ENCODE peak calls at places on chromosome 11, in five cellular contexts. V, B, M, X and U are unnamed samples.

GRCh38 chr11:61004037-61004641 is 32.7 kb downstream of the CD6 start:
- DNase-seq in B (no peak), V (no peak), M (peak), X (no peak), U (no peak)

GRCh38 chr11:77783023-77783422 is 37.5 kb downstream of the RSF1 start:
- DNase-seq in B (peak), V (no peak), X (no peak), M (no peak), U (no peak)

GRCh38 chr11:130459521-130459920 is 11.1 kb downstream of the ADAMTS15 start:
- DNase-seq in M (no peak), V (no peak), X (no peak), B (no peak), U (no peak)

GRCh38 chr11:71425409-71425808 is 22.8 kb downstream of the DHCR7 start:
- DNase-seq in V (no peak), M (no peak), X (no peak), B (peak), U (no peak)

GRCh38 chr11:19803506-19803998 is 90.9 kb downstream of the NAV2 start:
- DNase-seq in B (no peak), X (no peak), M (no peak), V (no peak), U (no peak)

GRCh38 chr11:111938687-111939160 is 1.6 kb downstream of the DIXDC1 start:
- DNase-seq in V (no peak), X (no peak), B (peak), M (peak), U (peak)

GRCh38 chr11:77266766-77267165 is 34.7 kb downstream of the GDPD4 start:
- DNase-seq in V (no peak), M (no peak), B (no peak), X (no peak), U (no peak)

GRCh38 chr11:7170431-7170830 is 81.3 kb upstream of the SYT9 start:
- DNase-seq in B (no peak), M (no peak), X (no peak), V (no peak), U (no peak)

GRCh38 chr11:77073328-77074001 is 6.7 kb downstream of the CAPN5 start:
- DNase-seq in B (no peak), M (peak), V (peak), X (peak), U (peak)

GRCh38 chr11:22666700-22667439 is 459 bp downstream of the GAS2 start:
- DNase-seq in V (peak), X (peak), M (peak), B (no peak), U (peak)

GRCh38 chr11:130318031-130318673 is 3.4 kb upstream of the ZBTB44 start:
- DNase-seq in M (no peak), B (no peak), V (no peak), X (no peak), U (no peak)

GRCh38 chr11:128581908-128582307 is 5.5 kb downstream of the ETS1 start:
- DNase-seq in X (no peak), B (no peak), V (no peak), M (no peak), U (no peak)

GRCh38 chr11:3161720-3162409 is 3.2 kb downstream of the OSBPL5 start:
- DNase-seq in V (peak), B (no peak), X (no peak), M (no peak), U (no peak)

GRCh38 chr11:94030059-94030458 is 8.9 kb downstream of the HEPHL1 start:
- DNase-seq in B (no peak), V (no peak), M (no peak), X (no peak), U (no peak)

GRCh38 chr11:122202161-122202950 is 86.3 kb upstream of the BLID start:
- DNase-seq in X (no peak), M (peak), V (peak), B (no peak), U (no peak)

GRCh38 chr11:5992604-5993251 is 5.9 kb upstream of the OR52L1 start:
- DNase-seq in V (no peak), B (peak), M (peak), X (peak), U (peak)

GRCh38 chr11:123356539-123356938 is 73.5 kb upstream of the GRAMD1B start:
- DNase-seq in X (no peak), B (no peak), M (no peak), V (no peak), U (no peak)

GRCh38 chr11:19164230-19164855 is 37.4 kb downstream of the CSRP3 start:
- DNase-seq in X (no peak), B (no peak), V (no peak), M (no peak), U (no peak)

GRCh38 chr11:17021550-17021949 is 7.3 kb upstream of the PLEKHA7 start:
- DNase-seq in M (no peak), V (no peak), X (no peak), B (no peak), U (no peak)

GRCh38 chr11:1072116-1072820 is 2.4 kb upstream of the MUC2 start:
- DNase-seq in B (no peak), M (peak), V (peak), X (no peak), U (no peak)

GRCh38 chr11:66337103-66337899 is 1.1 kb upstream of the RIN1 start:
- DNase-seq in V (no peak), X (no peak), B (no peak), M (peak), U (no peak)

GRCh38 chr11:71501071-71501985 is 25.7 kb upstream of the KRTAP5-7 start:
- DNase-seq in X (no peak), V (no peak), M (no peak), B (no peak), U (no peak)

GRCh38 chr11:62539238-62539925 is 7.2 kb downstream of the AHNAK start:
- DNase-seq in M (peak), B (no peak), X (no peak), V (peak), U (no peak)

GRCh38 chr11:20376162-20376561 is 11.4 kb upstream of the PRMT3 start:
- DNase-seq in V (no peak), B (no peak), X (no peak), M (no peak), U (no peak)

GRCh38 chr11:92975285-92975684 is 5.8 kb downstream of the MTNR1B start:
- DNase-seq in X (no peak), B (no peak), M (no peak), V (no peak), U (no peak)

GRCh38 chr11:110126936-110127335 is 33.7 kb downstream of the ZC3H12C start:
- DNase-seq in X (peak), V (no peak), B (no peak), M (peak), U (no peak)

GRCh38 chr11:11065396-11065795 is 207.5 kb upstream of the ZBED5 start:
- DNase-seq in X (no peak), B (no peak), V (no peak), M (no peak), U (no peak)

GRCh38 chr11:66080055-66080817 is 10.2 kb downstream of the PACS1 start:
- DNase-seq in V (no peak), M (peak), B (no peak), X (no peak), U (no peak)

GRCh38 chr11:17498058-17498457 is 21.4 kb upstream of the ABCC8 start:
- DNase-seq in M (no peak), V (no peak), X (no peak), B (peak), U (no peak)

GRCh38 chr11:105000797-105001196 is 22.2 kb downstream of the CASP5 start:
- DNase-seq in X (no peak), V (peak), B (peak), M (no peak), U (peak)

GRCh38 chr11:31805037-31805628 is 6.0 kb downstream of the PAX6 start:
- DNase-seq in V (no peak), X (no peak), B (no peak), M (peak), U (peak)

GRCh38 chr11:73331138-73331916 is 23.3 kb downstream of the ARHGEF17 start:
- DNase-seq in M (peak), X (peak), B (no peak), V (peak), U (no peak)

GRCh38 chr11:369336-370018 is at the start of gene B4GALNT4:
- DNase-seq in B (no peak), X (peak), V (no peak), M (peak), U (no peak)

GRCh38 chr11:31045335-31045734 is 324.2 kb downstream of the DCDC1 start:
- DNase-seq in X (peak), V (no peak), B (no peak), M (peak), U (no peak)

GRCh38 chr11:124481365-124482323 is 36.1 kb upstream of the OR8B8 start:
- DNase-seq in M (peak), X (peak), V (no peak), B (peak), U (no peak)

GRCh38 chr11:63686912-63687311 is 5.6 kb downstream of the RTN3 start:
- DNase-seq in B (no peak), X (no peak), M (no peak), V (no peak), U (no peak)

GRCh38 chr11:63683133-63683991 is 2.1 kb downstream of the RTN3 start:
- DNase-seq in B (no peak), M (peak), X (no peak), V (no peak), U (no peak)

GRCh38 chr11:63682045-63682915 is 980 bp downstream of the RTN3 start:
- DNase-seq in V (no peak), X (peak), M (no peak), B (peak), U (peak)

GRCh38 chr11:63680842-63681207 is 475 bp upstream of the RTN3 start:
- DNase-seq in X (no peak), V (no peak), B (no peak), M (peak), U (peak)

DNA sequence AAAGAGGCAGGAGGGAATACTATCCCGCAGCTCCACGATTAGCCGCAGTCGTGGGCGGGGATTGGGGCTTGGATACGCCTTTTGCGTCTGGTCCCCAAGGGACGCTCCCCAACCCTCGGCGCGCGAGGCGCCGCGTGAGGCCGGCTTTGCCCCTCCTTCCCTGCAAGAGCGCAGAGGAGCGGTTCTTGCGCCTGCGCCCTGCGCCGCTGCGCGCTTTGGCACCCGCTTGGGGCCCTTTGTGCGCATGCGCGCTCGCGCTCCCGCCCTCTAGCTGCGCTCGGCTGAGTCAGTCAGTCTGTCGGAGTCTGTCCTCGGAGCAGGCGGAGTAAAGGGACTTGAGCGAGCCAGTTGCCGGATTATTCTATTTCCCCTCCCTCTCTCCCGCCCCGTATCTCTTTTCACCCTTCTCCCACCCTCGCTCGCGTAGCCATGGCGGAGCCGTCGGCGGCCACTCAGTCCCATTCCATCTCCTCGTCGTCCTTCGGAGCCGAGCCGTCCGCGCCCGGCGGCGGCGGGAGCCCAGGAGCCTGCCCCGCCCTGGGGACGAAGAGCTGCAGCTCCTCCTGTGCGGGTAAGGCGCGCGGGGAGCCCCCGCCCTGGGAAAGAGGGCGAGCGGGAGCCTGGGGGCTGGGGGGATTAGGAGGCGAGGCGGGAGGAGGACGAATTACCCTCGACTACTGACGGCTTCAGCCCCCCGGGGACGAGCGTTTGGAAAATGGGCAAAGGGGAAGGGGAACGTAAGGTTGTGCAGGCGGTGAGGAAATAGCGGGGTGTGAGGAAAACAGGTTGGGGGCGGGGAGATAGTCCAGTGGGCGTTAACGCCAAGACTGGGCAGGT is at the start of gene RTN3:
- DNase-seq in B (peak), V (peak), M (peak), X (peak), U (peak)
- TF ChIP-seq CTCF in B (no peak), V (peak), M (no peak), X (peak), U (no peak)

GRCh38 chr11:4546876-4547275 is 1.9 kb downstream of the OR52M1 start:
- DNase-seq in M (no peak), V (no peak), B (no peak), X (no peak), U (no peak)

DNA sequence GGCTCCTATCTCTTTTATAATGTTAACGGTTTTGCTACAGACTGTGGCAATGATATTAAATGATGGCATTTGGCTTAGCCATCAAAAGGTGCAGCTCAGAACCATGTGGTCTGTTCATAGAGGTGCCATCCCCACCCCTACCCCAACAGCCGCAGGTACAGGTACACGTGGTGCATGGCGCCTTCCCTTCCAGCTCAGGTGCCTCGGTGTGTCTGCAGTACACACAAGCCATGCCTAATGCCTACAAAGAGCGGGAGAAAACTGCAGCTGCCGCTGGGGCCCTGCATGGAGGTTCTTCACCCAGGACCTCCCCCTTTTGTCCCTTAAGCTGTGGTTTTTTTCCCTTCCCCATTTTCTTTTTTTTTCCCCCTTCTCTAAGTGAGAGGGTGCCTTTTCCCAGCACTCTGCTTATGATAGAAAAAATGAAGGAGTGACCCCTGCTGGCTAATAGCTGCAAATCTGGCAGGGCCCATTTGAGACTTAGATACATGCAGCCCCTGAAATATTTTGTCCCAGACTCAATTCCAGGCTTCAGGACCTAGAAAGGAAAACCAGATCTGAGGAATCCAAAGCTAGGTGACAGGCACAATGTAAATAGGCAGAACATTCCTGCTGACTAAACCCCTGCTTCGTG is 6.5 kb downstream of the OR52M1 start:
- DNase-seq in V (no peak), B (no peak), M (no peak), X (no peak), U (peak)
- TF ChIP-seq CTCF in V (no peak), B (peak), M (peak), X (no peak), U (no peak)

GRCh38 chr11:9132203-9132878 is 40.9 kb upstream of the SCUBE2 start:
- DNase-seq in B (no peak), V (no peak), M (peak), X (no peak), U (peak)
- TF ChIP-seq CTCF in B (no peak), V (no peak), M (no peak), X (no peak), U (no peak)

DNA sequence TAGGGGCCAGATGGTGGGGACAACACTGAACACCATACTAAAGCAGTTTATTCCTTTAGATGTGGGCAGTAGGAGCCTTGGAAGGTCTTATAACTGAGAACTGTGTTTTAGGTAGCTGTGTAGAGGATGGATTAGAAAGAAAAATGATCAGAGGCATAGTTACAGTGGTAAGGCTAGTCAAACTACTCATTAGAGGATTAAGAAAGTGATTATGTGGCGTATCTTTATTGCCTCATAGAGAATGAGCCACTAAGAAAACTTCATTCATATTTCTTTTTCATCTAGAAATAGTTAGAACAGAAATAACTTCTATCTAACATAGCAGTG is 155.8 kb upstream of the RASSF10 start:
- DNase-seq in M (no peak), B (no peak), X (no peak), V (no peak), U (no peak)
- TF ChIP-seq CTCF in M (no peak), B (no peak), X (no peak), V (no peak), U (no peak)